ENCODE peak calls at places on chromosomes 2 and 18, in four cellular contexts. X, H, O and P are unnamed samples.

GRCh38 chr2:78408795-78409118 is 616.7 kb upstream of the REG3G start:
- DNase-seq in X (no peak), H (no peak), O (no peak), P (no peak)

GRCh38 chr18:22257022-22257543 is 87.7 kb downstream of the GATA6 start:
- DNase-seq in X (no peak), H (no peak), O (no peak), P (no peak)

GRCh38 chr2:230042195-230042594 is 26.5 kb downstream of the SLC16A14 start:
- DNase-seq in X (no peak), H (no peak), O (no peak), P (no peak)

GRCh38 chr2:74575320-74575719 is 20.8 kb downstream of the DOK1 start:
- DNase-seq in X (no peak), H (no peak), O (no peak), P (no peak)

GRCh38 chr2:173599821-173600354 is 245.2 kb downstream of the CDCA7 start:
- DNase-seq in X (no peak), H (no peak), O (no peak), P (no peak)

GRCh38 chr2:216463148-216463547 is 35.5 kb upstream of the RPL37A start:
- DNase-seq in X (no peak), H (peak; percentile 46), O (no peak), P (no peak)

GRCh38 chr2:24708537-24709152 is 84.5 kb downstream of the PTRHD1 start:
- DNase-seq in X (no peak), H (peak; percentile 82), O (no peak), P (no peak)

GRCh38 chr2:209696836-209697711 is 74.6 kb upstream of the UNC80 start:
- DNase-seq in X (no peak), H (no peak), O (peak; percentile 30), P (no peak)

GRCh38 chr2:20326163-20326780 is 24.4 kb downstream of the PUM2 start:
- DNase-seq in X (no peak), H (peak; percentile 68), O (no peak), P (peak; percentile 50)

GRCh38 chr18:41938445-41938844 is 16.6 kb upstream of the PIK3C3 start:
- DNase-seq in X (no peak), H (peak; percentile 97), O (no peak), P (peak; percentile 20)

GRCh38 chr2:105596522-105596921 is 148.2 kb upstream of the NCK2 start:
- DNase-seq in X (no peak), H (no peak), O (no peak), P (no peak)

GRCh38 chr2:57698935-57699449 is 347.6 kb upstream of the VRK2 start:
- DNase-seq in X (no peak), H (no peak), O (no peak), P (no peak)

GRCh38 chr2:99410276-99410675 is 73.1 kb downstream of the EIF5B start:
- DNase-seq in X (no peak), H (no peak), O (no peak), P (no peak)

GRCh38 chr2:9789371-9789770 is 53.9 kb upstream of the TAF1B start:
- DNase-seq in X (no peak), H (no peak), O (no peak), P (no peak)

GRCh38 chr2:185537689-185538088 is 200.9 kb upstream of the FSIP2 start:
- DNase-seq in X (no peak), H (no peak), O (no peak), P (no peak)

GRCh38 chr18:42730272-42730671 is 385.2 kb downstream of the RIT2 start:
- DNase-seq in X (no peak), H (no peak), O (no peak), P (no peak)

GRCh38 chr2:22458439-22458838 is 926.5 kb upstream of the KLHL29 start:
- DNase-seq in X (no peak), H (no peak), O (no peak), P (no peak)

GRCh38 chr18:58054041-58054733 is 10.2 kb downstream of the NEDD4L start:
- DNase-seq in X (no peak), H (peak; percentile 60), O (no peak), P (peak; percentile 45)

GRCh38 chr18:25019946-25020345 is 332.0 kb downstream of the ZNF521 start:
- DNase-seq in X (no peak), H (no peak), O (no peak), P (no peak)

GRCh38 chr2:122027510-122028217 is 272.2 kb downstream of the TSN start:
- DNase-seq in X (no peak), H (no peak), O (no peak), P (no peak)

GRCh38 chr2:18891598-18892345 is 302.4 kb upstream of the NT5C1B start:
- DNase-seq in X (no peak), H (peak; percentile 76), O (no peak), P (no peak)

GRCh38 chr18:40179647-40180175 is 1775.3 kb upstream of the PIK3C3 start:
- DNase-seq in X (no peak), H (peak; percentile 0), O (no peak), P (no peak)

GRCh38 chr2:54471221-54471711 is 15.1 kb downstream of the SPTBN1 start:
- DNase-seq in X (no peak), H (peak; percentile 81), O (peak; percentile 55), P (no peak)

GRCh38 chr2:119292226-119292625 is 68.6 kb downstream of the STEAP3 start:
- DNase-seq in X (no peak), H (peak; percentile 15), O (no peak), P (no peak)

GRCh38 chr2:158968396-158969161 is at the start of gene TANC1:
- DNase-seq in X (no peak), H (peak; percentile 90), O (peak; percentile 17), P (peak; percentile 61)

GRCh38 chr2:226187126-226187525 is 612.5 kb downstream of the IRS1 start:
- DNase-seq in X (no peak), H (no peak), O (no peak), P (no peak)

GRCh38 chr18:79451237-79452125 is 55.8 kb downstream of the NFATC1 start:
- DNase-seq in X (no peak), H (no peak), O (no peak), P (no peak)

GRCh38 chr2:230602562-230603230 is 109.9 kb upstream of the CAB39 start:
- DNase-seq in X (no peak), H (no peak), O (no peak), P (no peak)

GRCh38 chr2:231167745-231168459 is 30.5 kb upstream of the ARMC9 start:
- DNase-seq in X (no peak), H (peak; percentile 53), O (no peak), P (no peak)

GRCh38 chr2:95346236-95346737 is 49.1 kb downstream of the KCNIP3 start:
- DNase-seq in X (no peak), H (peak; percentile 29), O (no peak), P (peak; percentile 78)

GRCh38 chr18:28541276-28541930 is 364.5 kb upstream of the CDH2 start:
- DNase-seq in X (no peak), H (no peak), O (no peak), P (no peak)

GRCh38 chr2:109582928-109583895 is 30.6 kb downstream of the SEPTIN10 start:
- DNase-seq in X (no peak), H (peak; percentile 3), O (peak; percentile 45), P (no peak)

GRCh38 chr2:224994221-224994843 is 47.9 kb downstream of the DOCK10 start:
- DNase-seq in X (no peak), H (no peak), O (no peak), P (no peak)

GRCh38 chr2:224995419-224995818 is 46.8 kb downstream of the DOCK10 start:
- DNase-seq in X (no peak), H (no peak), O (no peak), P (no peak)

GRCh38 chr2:225002039-225002655 is 40.1 kb downstream of the DOCK10 start:
- DNase-seq in X (no peak), H (peak; percentile 78), O (peak; percentile 60), P (peak; percentile 18)

GRCh38 chr2:224999784-225000183 is 42.5 kb downstream of the DOCK10 start:
- DNase-seq in X (no peak), H (no peak), O (no peak), P (no peak)

GRCh38 chr2:224997802-224998201 is 44.5 kb downstream of the DOCK10 start:
- DNase-seq in X (no peak), H (peak; percentile 80), O (no peak), P (no peak)
- TF ChIP-seq CHD1 in X (no peak), H (no peak), O (no peak), P (no peak)

GRCh38 chr2:144516981-144517824 is 2.7 kb downstream of the ZEB2 start:
- DNase-seq in X (no peak), H (peak; percentile 98), O (no peak), P (peak; percentile 52)

GRCh38 chr2:144517825-144518699 is 1.9 kb downstream of the ZEB2 start:
- DNase-seq in X (no peak), H (no peak), O (no peak), P (no peak)

GRCh38 chr2:144519934-144520717 is at the start of gene ZEB2:
- DNase-seq in X (no peak), H (peak; percentile 84), O (no peak), P (peak; percentile 79)

GRCh38 chr2:144519597-144519933 is 354 bp downstream of the ZEB2 start:
- DNase-seq in X (no peak), H (no peak), O (no peak), P (no peak)

GRCh38 chr2:144518744-144519596 is 949 bp downstream of the ZEB2 start:
- DNase-seq in X (no peak), H (no peak), O (peak; percentile 41), P (no peak)
- TF ChIP-seq CHD1 in X (no peak), H (no peak), O (no peak), P (peak; percentile 18)

GRCh38 chr2:237860273-237860935 is 981 bp downstream of the RAMP1 start:
- DNase-seq in X (no peak), H (no peak), O (no peak), P (no peak)

GRCh38 chr2:237857791-237858190 is 1.6 kb upstream of the RAMP1 start:
- DNase-seq in X (no peak), H (no peak), O (no peak), P (no peak)

GRCh38 chr2:237859533-237860272 is at the start of gene RAMP1:
- DNase-seq in X (no peak), H (peak; percentile 17), O (no peak), P (no peak)

GRCh38 chr2:237858294-237859081 is 935 bp upstream of the RAMP1 start:
- DNase-seq in X (peak; percentile 36), H (peak; percentile 91), O (peak; percentile 11), P (peak; percentile 62)

GRCh38 chr2:237859082-237859433 is 365 bp upstream of the RAMP1 start:
- DNase-seq in X (no peak), H (no peak), O (no peak), P (no peak)
- TF ChIP-seq CHD1 in X (no peak), H (no peak), O (no peak), P (no peak)

GRCh38 chr2:64860936-64861335 is 128.3 kb upstream of the SLC1A4 start:
- DNase-seq in X (no peak), H (no peak), O (no peak), P (no peak)

GRCh38 chr2:64857581-64858471 is 131.4 kb upstream of the SLC1A4 start:
- DNase-seq in X (no peak), H (peak; percentile 60), O (no peak), P (no peak)

GRCh38 chr2:64860321-64860751 is 128.9 kb upstream of the SLC1A4 start:
- DNase-seq in X (no peak), H (no peak), O (no peak), P (no peak)

GRCh38 chr2:64858541-64859031 is 130.6 kb upstream of the SLC1A4 start:
- DNase-seq in X (no peak), H (no peak), O (no peak), P (no peak)

GRCh38 chr2:64859208-64860161 is 129.7 kb upstream of the SLC1A4 start:
- DNase-seq in X (no peak), H (peak; percentile 87), O (no peak), P (peak; percentile 92)
- TF ChIP-seq CHD1 in X (no peak), H (no peak), O (no peak), P (peak; percentile 33)